ENCODE peak calls at places on chromosome 12, in five cellular contexts. M is activated CD4-positive, alpha-beta T cell treated with anti-CD3 and anti-CD28 coated beads, Interleukin-2, amount 50 U/mL, for 1 hour; J is NCI-H2171 treated with DMSO at 0.1 percent for 48 hours; X is psoas muscle; D is A549. C is an unnamed sample.

GRCh38 chr12:110280784-110281548 is at the start of gene ATP2A2:
- DNase-seq in M (peak), J (peak), X (peak), D (peak), C (peak)

GRCh38 chr12:90010089-90010488 is 301.5 kb upstream of the ATP2B1 start:
- DNase-seq in J (no peak), X (no peak), D (no peak), M (no peak), C (no peak)

GRCh38 chr12:56358836-56359532 is 923 bp downstream of the STAT2 start:
- DNase-seq in X (no peak), D (no peak), M (no peak), J (no peak), C (no peak)

GRCh38 chr12:76236640-76237039 is 111.6 kb downstream of the BBS10 start:
- DNase-seq in X (no peak), M (no peak), J (no peak), D (peak), C (no peak)

GRCh38 chr12:50765325-50765911 is 1.5 kb downstream of the ATF1 start:
- DNase-seq in M (peak), J (peak), X (no peak), D (peak), C (peak)

GRCh38 chr12:79155703-79156102 is 291.1 kb downstream of the SYT1 start:
- DNase-seq in M (no peak), X (no peak), D (no peak), J (no peak), C (no peak)

GRCh38 chr12:109489955-109490565 is 12.6 kb downstream of the UBE3B start:
- DNase-seq in M (no peak), J (no peak), D (no peak), X (no peak), C (no peak)

GRCh38 chr12:4579305-4580097 is 17.5 kb downstream of the DYRK4 start:
- DNase-seq in M (no peak), J (peak), D (peak), X (no peak), C (no peak)

GRCh38 chr12:131162113-131162512 is 208.4 kb downstream of the ADGRD1 start:
- DNase-seq in X (no peak), J (no peak), D (no peak), M (no peak), C (no peak)

GRCh38 chr12:10304161-10304574 is 3.5 kb upstream of the KLRD1 start:
- DNase-seq in D (no peak), J (no peak), M (no peak), X (no peak), C (no peak)

GRCh38 chr12:15705606-15706005 is 83.6 kb downstream of the EPS8 start:
- DNase-seq in M (no peak), X (no peak), D (no peak), J (no peak), C (no peak)

GRCh38 chr12:50934981-50935807 is 17.1 kb upstream of the HIGD1C start:
- DNase-seq in J (no peak), M (no peak), X (no peak), D (no peak), C (no peak)

GRCh38 chr12:119803391-119803791 is 73.7 kb downstream of the CIT start:
- DNase-seq in D (no peak), J (no peak), M (no peak), X (peak), C (no peak)

GRCh38 chr12:14893471-14894250 is 8.0 kb upstream of the MGP start:
- DNase-seq in M (no peak), D (no peak), X (no peak), J (no peak), C (no peak)

GRCh38 chr12:67025543-67026114 is 243.5 kb upstream of the CAND1 start:
- DNase-seq in D (peak), X (no peak), M (peak), J (peak), C (no peak)

C was measured in ovary.